ENCODE peak calls at places on chromosome 11, in five cellular contexts. G is activated T-helper 1 cell treated with anti-CD3 and anti-CD28 coated beads, Interleukin-12 subunit alpha, Interleukin-12 subunit beta, Interleukin-2, Interleukin-4 antibody, amounts not matched to agents 30 ng/mL and 10 ng/mL and 1 ng/mL, durations not matched to agents 14 hours and 24 hours and 36 hours; S is left lobe of liver; Y is fibroblast of pulmonary artery; M is OCI-M1. W is an unnamed sample.

GRCh38 chr11:112266410-112266778 is 5.7 kb upstream of the PLET1 start:
- DNase-seq in G (no peak), S (peak; percentile 62), Y (no peak), M (no peak), W (no peak)

GRCh38 chr11:1177020-1177770 is 19.4 kb downstream of the MUC5AC start:
- DNase-seq in G (no peak), S (no peak), Y (no peak), M (no peak), W (no peak)

GRCh38 chr11:35811783-35812182 is 132.1 kb upstream of the LDLRAD3 start:
- DNase-seq in G (no peak), S (no peak), Y (no peak), M (peak; percentile 77), W (no peak)

GRCh38 chr11:42770444-42771065 is 541.2 kb upstream of the API5 start:
- DNase-seq in G (no peak), S (no peak), Y (peak; percentile 30), M (peak; percentile 60), W (no peak)

GRCh38 chr11:117171648-117172051 is 6.9 kb upstream of the SIDT2 start:
- DNase-seq in G (no peak), S (no peak), Y (peak; percentile 44), M (peak; percentile 86), W (peak; percentile 40)

GRCh38 chr11:104327864-104328513 is 164.0 kb upstream of the PDGFD start:
- DNase-seq in G (no peak), S (no peak), Y (no peak), M (no peak), W (no peak)

GRCh38 chr11:104858882-104859735 is 39.2 kb downstream of the CASP12 start:
- DNase-seq in G (no peak), S (no peak), Y (no peak), M (peak; percentile 6), W (no peak)

GRCh38 chr11:77776455-77776854 is 44.1 kb downstream of the RSF1 start:
- DNase-seq in G (no peak), S (no peak), Y (peak; percentile 34), M (peak; percentile 88), W (no peak)

GRCh38 chr11:100956321-100956720 is 173.3 kb downstream of the PGR start:
- DNase-seq in G (no peak), S (no peak), Y (no peak), M (peak; percentile 25), W (no peak)

GRCh38 chr11:119700536-119701346 is 28.3 kb downstream of the NECTIN1 start:
- DNase-seq in G (no peak), S (no peak), Y (no peak), M (no peak), W (no peak)

GRCh38 chr11:72814831-72815618 is 814 bp downstream of the ATG16L2 start:
- DNase-seq in G (peak; percentile 49), S (no peak), Y (peak; percentile 57), M (peak; percentile 97), W (peak; percentile 53)